ENCODE peak calls at places on chromosomes 12 and 14, in eight cellular contexts. P is psoas muscle, C is NB4, Q is upper lobe of right lung, R is brain microvascular endothelial cell, U is GM12864, V is OCI-LY7, I is kidney. E is an unnamed sample.

GRCh38 chr12:524167-524951 is 64.6 kb downstream of the B4GALNT3 start:
- DNase-seq in P (no peak), C (no peak), Q (no peak), R (no peak), U (no peak), V (no peak), I (no peak), E (no peak)

GRCh38 chr12:16555630-16556029 is 50.3 kb downstream of the LMO3 start:
- DNase-seq in P (no peak), C (no peak), Q (no peak), R (peak; percentile 6), U (no peak), V (no peak), I (no peak), E (no peak)

GRCh38 chr12:55827806-55828205 is 1.6 kb downstream of the DNAJC14 start:
- DNase-seq in P (no peak), C (no peak), Q (no peak), R (no peak), U (no peak), V (no peak), I (no peak), E (no peak)

GRCh38 chr12:76784600-76785051 is 20.7 kb downstream of the ZDHHC17 start:
- DNase-seq in P (no peak), C (no peak), Q (no peak), R (peak; percentile 21), U (no peak), V (no peak), I (no peak), E (no peak)

GRCh38 chr14:59013672-59014298 is 174.7 kb upstream of the DAAM1 start:
- DNase-seq in P (no peak), C (peak; percentile 2), Q (no peak), R (peak; percentile 54), U (no peak), V (no peak), I (no peak), E (no peak)

GRCh38 chr12:98939350-98939749 is 294.3 kb downstream of the APAF1 start:
- DNase-seq in P (no peak), C (peak; percentile 35), Q (no peak), R (peak; percentile 44), U (no peak), V (peak; percentile 14), I (no peak), E (peak; percentile 3)

GRCh38 chr14:32576088-32576795 is 247.1 kb downstream of the AKAP6 start:
- DNase-seq in P (no peak), C (peak; percentile 55), Q (no peak), R (peak; percentile 50), U (peak; percentile 18), V (peak; percentile 51), I (no peak), E (peak; percentile 23)

GRCh38 chr14:71333705-71334104 is 426.4 kb downstream of the PCNX1 start:
- DNase-seq in P (no peak), C (no peak), Q (no peak), R (no peak), U (no peak), V (no peak), I (no peak), E (no peak)

GRCh38 chr14:100645200-100645985 is 58.2 kb upstream of the BEGAIN start:
- DNase-seq in P (peak; percentile 72), C (peak; percentile 92), Q (peak; percentile 92), R (peak; percentile 79), U (peak; percentile 37), V (peak; percentile 63), I (no peak), E (peak; percentile 56)

GRCh38 chr14:61647704-61648103 is 47.6 kb upstream of the HIF1A start:
- DNase-seq in P (no peak), C (no peak), Q (no peak), R (no peak), U (no peak), V (no peak), I (no peak), E (no peak)

DNA sequence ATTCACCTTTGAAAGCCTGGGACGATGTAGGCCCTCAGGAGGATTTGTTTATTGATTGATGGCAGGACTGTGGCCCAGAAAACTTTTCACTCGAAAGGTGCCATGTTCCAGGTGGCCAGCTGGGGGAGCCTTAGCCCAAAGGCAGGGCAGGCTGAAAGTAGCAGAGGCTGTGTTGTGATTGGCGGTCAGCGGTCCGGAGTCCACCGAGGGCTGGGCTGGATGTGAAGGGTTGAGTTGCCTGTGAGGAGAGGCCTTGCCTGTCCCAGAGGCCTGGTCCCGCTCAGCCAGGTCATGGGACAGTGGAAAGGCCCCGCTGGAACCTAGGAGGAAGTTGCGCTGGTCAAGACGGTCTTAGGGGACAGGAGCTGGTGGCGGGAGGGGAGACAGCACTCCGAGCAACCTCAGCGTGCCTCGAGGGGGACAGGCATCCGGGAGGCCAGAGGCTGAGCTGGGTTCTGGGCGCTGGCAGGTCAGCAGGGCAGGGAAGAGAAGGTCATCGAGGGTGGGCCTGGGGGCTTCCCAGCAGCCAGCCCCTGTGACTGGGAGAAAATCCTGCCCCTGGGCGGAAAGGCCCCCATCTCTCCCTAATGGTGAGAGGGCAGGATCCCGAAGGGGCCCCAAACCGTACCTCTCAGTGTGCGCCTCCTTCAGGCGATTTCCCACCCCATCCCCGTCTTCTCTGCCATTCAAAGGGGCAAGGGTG is 26.3 kb downstream of the CMA1 start:
- DNase-seq in P (peak; percentile 17), C (peak; percentile 50), Q (peak; percentile 69), R (peak; percentile 12), U (peak; percentile 29), V (peak; percentile 32), I (no peak), E (no peak)
- TF ChIP-seq CTCF in P (peak; percentile 17), C (peak; percentile 63), Q (peak; percentile 48), R (peak; percentile 73), U (peak; percentile 89), V (peak; percentile 78), I (peak; percentile 54), E (peak; percentile 67)

GRCh38 chr14:50784683-50785505 is 46.1 kb downstream of the NIN start:
- DNase-seq in P (no peak), C (no peak), Q (no peak), R (no peak), U (no peak), V (no peak), I (no peak), E (no peak)
- H3K4me3 ChIP-seq in P (no peak overlapping the region), C (no peak overlapping the region), Q (no peak overlapping the region), R (no peak overlapping the region), U (no peak overlapping the region), V (no peak overlapping the region), I (no peak overlapping the region), E (no peak overlapping the region)

GRCh38 chr12:107402041-107403022 is 283.3 kb upstream of the PWP1 start:
- DNase-seq in P (no peak), C (peak; percentile 71), Q (no peak), R (peak; percentile 80), U (peak; percentile 18), V (peak; percentile 43), I (no peak), E (no peak)
- TF ChIP-seq CTCF in P (peak; percentile 8), C (peak; percentile 88), Q (peak; percentile 43), R (peak; percentile 90), U (peak; percentile 81), V (peak; percentile 76), I (peak; percentile 64), E (peak; percentile 87)

GRCh38 chr12:6904280-6905276 is at the start of gene LRRC23:
- DNase-seq in P (peak; percentile 95), C (peak; percentile 95), Q (peak; percentile 97), R (peak; percentile 96), U (peak; percentile 91), V (peak; percentile 95), I (peak; percentile 98), E (peak; percentile 81)

GRCh38 chr12:6903712-6904111 is 910 bp upstream of the LRRC23 start:
- DNase-seq in P (no peak), C (peak; percentile 71), Q (no peak), R (no peak), U (no peak), V (no peak), I (no peak), E (no peak)

GRCh38 chr12:6902448-6902847 is 2.2 kb upstream of the LRRC23 start:
- DNase-seq in P (no peak), C (no peak), Q (no peak), R (no peak), U (no peak), V (no peak), I (no peak), E (no peak)

GRCh38 chr12:6909421-6910145 is 4.8 kb upstream of the ENO2 start:
- DNase-seq in P (no peak), C (no peak), Q (no peak), R (no peak), U (no peak), V (no peak), I (no peak), E (no peak)

GRCh38 chr12:6905414-6906040 is 905 bp downstream of the LRRC23 start:
- DNase-seq in P (no peak), C (no peak), Q (no peak), R (no peak), U (no peak), V (no peak), I (peak; percentile 32), E (no peak)
- H3K4me3 ChIP-seq in P (peak overlapping the region; percentile 91), C (peak overlapping the region; percentile 59), Q (peak overlapping the region; percentile 63), R (peak overlapping the region; percentile 84), U (peak overlapping the region; percentile 86), V (peak overlapping the region; percentile 81), I (peak overlapping the region; percentile 89), E (peak overlapping the region; percentile 71)

GRCh38 chr14:36408388-36408787 is 88.0 kb upstream of the MBIP start:
- DNase-seq in P (no peak), C (no peak), Q (no peak), R (no peak), U (no peak), V (no peak), I (no peak), E (no peak)

GRCh38 chr14:36398463-36399291 is 78.2 kb upstream of the MBIP start:
- DNase-seq in P (no peak), C (no peak), Q (no peak), R (no peak), U (no peak), V (no peak), I (no peak), E (no peak)

GRCh38 chr14:36397357-36397756 is 76.9 kb upstream of the MBIP start:
- DNase-seq in P (no peak), C (no peak), Q (no peak), R (no peak), U (no peak), V (no peak), I (no peak), E (no peak)

GRCh38 chr14:36405589-36406274 is 85.3 kb upstream of the MBIP start:
- DNase-seq in P (no peak), C (no peak), Q (no peak), R (no peak), U (no peak), V (no peak), I (no peak), E (no peak)

GRCh38 chr14:36402867-36403266 is 82.4 kb upstream of the MBIP start:
- DNase-seq in P (no peak), C (no peak), Q (no peak), R (no peak), U (no peak), V (no peak), I (no peak), E (no peak)
- TF ChIP-seq CTCF in P (no peak), C (no peak), Q (no peak), R (no peak), U (no peak), V (no peak), I (no peak), E (no peak)

DNA sequence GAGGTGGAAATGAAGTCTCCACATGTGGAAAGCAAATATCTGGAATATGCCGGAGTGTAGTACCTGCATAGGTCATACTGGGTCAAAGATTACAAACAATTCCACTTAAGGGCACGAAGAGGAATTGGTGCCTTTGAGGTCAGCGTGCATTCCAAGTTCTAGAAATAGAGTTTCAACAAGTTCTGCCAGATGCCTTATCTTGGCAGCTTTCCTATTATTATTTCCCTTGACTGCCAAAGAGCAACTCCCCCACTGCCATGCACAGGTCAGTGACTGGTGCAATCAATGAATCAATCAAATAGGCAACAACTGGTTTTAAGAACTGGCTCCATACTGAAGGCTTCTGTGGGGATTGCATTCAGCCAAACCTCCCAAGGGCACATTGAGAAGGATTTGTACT is 115.4 kb upstream of the PCED1B start:
- DNase-seq in P (no peak), C (no peak), Q (no peak), R (no peak), U (no peak), V (no peak), I (no peak), E (peak; percentile 43)
- H3K4me3 ChIP-seq in P (peak overlapping the region; percentile 48), C (no peak overlapping the region), Q (no peak overlapping the region), R (no peak overlapping the region), U (no peak overlapping the region), V (no peak overlapping the region), I (no peak overlapping the region), E (no peak overlapping the region)